ENCODE peak calls at places on chromosomes 11 and 22, in eight cellular contexts. T is psoas muscle, G is heart left ventricle, K is A673, M is K562, A is Peyer's patch, W is cardiac muscle cell, V is transverse colon. N is an unnamed sample. For H3K4me1, the result is how much of the 10 kb centered on the place peaks cover.

GRCh38 chr22:24157783-24158170 is 23.5 kb upstream of the SUSD2 start:
- DNase-seq in T (no peak), G (no peak), K (peak), M (no peak), A (no peak), W (no peak), V (no peak), N (no peak)

GRCh38 chr22:46064966-46065666 is 85.2 kb upstream of the PPARA start:
- DNase-seq in T (no peak), G (peak), K (no peak), M (no peak), A (peak), W (no peak), V (peak), N (no peak)

GRCh38 chr11:48064306-48064705 is 83.9 kb downstream of the PTPRJ start:
- DNase-seq in T (no peak), G (no peak), K (no peak), M (no peak), A (no peak), W (peak), V (no peak), N (no peak)

GRCh38 chr22:29302681-29303465 is 3.6 kb upstream of the GAS2L1 start:
- DNase-seq in T (no peak), G (no peak), K (no peak), M (no peak), A (peak), W (peak), V (no peak), N (no peak)

GRCh38 chr11:37712246-37712645 is 1114.2 kb upstream of the RAG2 start:
- DNase-seq in T (no peak), G (no peak), K (peak), M (no peak), A (no peak), W (peak), V (no peak), N (peak)

GRCh38 chr11:19332476-19332875 is 91.7 kb upstream of the E2F8 start:
- DNase-seq in T (no peak), G (no peak), K (no peak), M (no peak), A (no peak), W (no peak), V (no peak), N (no peak)

GRCh38 chr22:26416670-26417270 is 12.3 kb upstream of the ASPHD2 start:
- DNase-seq in T (peak), G (no peak), K (peak), M (no peak), A (no peak), W (peak), V (no peak), N (no peak)

GRCh38 chr11:15159085-15159484 is 44.4 kb downstream of the INSC start:
- DNase-seq in T (no peak), G (no peak), K (peak), M (peak), A (no peak), W (peak), V (no peak), N (no peak)

GRCh38 chr11:86228967-86229330 is 15.6 kb upstream of the EED start:
- DNase-seq in T (no peak), G (no peak), K (no peak), M (no peak), A (no peak), W (no peak), V (no peak), N (no peak)

GRCh38 chr22:44592466-44593180 is 94.6 kb upstream of the RTL6 start:
- DNase-seq in T (no peak), G (no peak), K (peak), M (no peak), A (no peak), W (no peak), V (no peak), N (no peak)

GRCh38 chr11:117826832-117827231 is 2.3 kb upstream of the FXYD2 start:
- DNase-seq in T (no peak), G (no peak), K (no peak), M (no peak), A (peak), W (no peak), V (no peak), N (no peak)

GRCh38 chr11:117827521-117828511 is 3.3 kb upstream of the FXYD2 start:
- DNase-seq in T (no peak), G (peak), K (no peak), M (no peak), A (peak), W (no peak), V (peak), N (no peak)

GRCh38 chr11:117825538-117826359 is 1.2 kb upstream of the FXYD2 start:
- DNase-seq in T (no peak), G (peak), K (no peak), M (no peak), A (peak), W (no peak), V (peak), N (no peak)

GRCh38 chr11:117824571-117825537 is at the start of gene FXYD2:
- DNase-seq in T (peak), G (peak), K (no peak), M (no peak), A (peak), W (peak), V (peak), N (no peak)

DNA sequence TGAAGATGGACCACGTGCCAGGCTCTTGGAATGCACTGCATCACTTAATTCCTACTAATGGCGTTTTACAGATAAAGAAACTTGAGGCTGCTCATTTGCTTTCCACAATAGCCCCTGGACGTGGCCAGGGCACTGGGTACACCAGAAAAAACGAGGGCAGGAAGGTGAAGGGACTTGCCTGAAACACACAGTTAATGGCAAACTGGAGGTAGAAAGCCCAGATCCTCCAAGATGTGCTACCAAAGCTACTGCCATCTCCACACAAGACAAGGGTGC is 1.8 kb upstream of the FXYD2 start:
- DNase-seq in T (no peak), G (no peak), K (no peak), M (no peak), A (peak), W (no peak), V (no peak), N (no peak)
- H3K4me1 ChIP-seq in T (under half), G (under half), K (under half), M (under half), A (under half), W (under half), V (under half), N (under half)

DNA sequence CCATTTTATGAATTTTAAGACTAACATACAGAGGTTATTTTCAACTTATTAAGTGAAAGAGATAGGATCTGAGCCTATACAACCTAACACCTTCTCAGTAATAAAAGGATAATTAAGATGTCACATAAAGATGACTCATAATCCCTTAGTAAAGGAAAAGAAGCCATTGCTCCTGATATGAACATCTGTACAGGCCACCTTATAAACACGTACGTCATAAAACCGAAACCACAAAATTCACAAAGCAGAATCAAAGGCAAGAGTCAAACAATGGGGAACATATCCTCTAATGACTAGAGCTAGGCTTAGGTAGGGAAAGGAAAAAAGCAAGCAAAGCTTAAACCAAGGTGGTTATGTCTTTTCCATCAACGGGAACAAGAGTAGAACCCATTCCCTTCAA is 103.5 kb downstream of the KCNA4 start:
- DNase-seq in T (no peak), G (no peak), K (no peak), M (no peak), A (no peak), W (no peak), V (no peak), N (no peak)
- TF ChIP-seq CTCF in T (no peak), G (no peak), K (no peak), M (no peak), A (no peak), W (no peak), V (no peak), N (no peak)

DNA sequence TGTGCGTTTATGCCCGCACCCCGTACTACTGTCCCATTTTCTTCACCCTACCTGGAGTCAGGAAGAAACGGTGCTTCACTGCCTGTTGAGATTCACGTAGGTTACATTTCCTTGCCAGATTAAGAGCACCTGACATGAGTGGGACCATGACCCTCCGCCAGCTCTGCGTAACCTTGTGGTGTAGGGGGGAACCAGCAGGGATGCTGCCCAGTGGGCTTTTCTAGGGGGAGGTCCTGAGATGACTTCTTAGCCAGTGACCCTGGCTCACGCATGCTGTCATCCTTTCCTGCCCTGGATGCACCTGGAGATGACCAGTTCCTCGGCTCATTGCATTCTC is 967 bp upstream of the ARVCF start:
- DNase-seq in T (no peak), G (no peak), K (no peak), M (no peak), A (no peak), W (no peak), V (no peak), N (no peak)
- H3K4me3 ChIP-seq in T (peak), G (no peak), K (no peak), M (peak), A (no peak), W (peak), V (peak), N (no peak)

GRCh38 chr11:114095899-114096298 is 36.4 kb downstream of the ZBTB16 start:
- DNase-seq in T (no peak), G (no peak), K (peak), M (no peak), A (no peak), W (no peak), V (no peak), N (no peak)
- H3K4me1 ChIP-seq in T (half or more), G (under half), K (under half), M (under half), A (under half), W (under half), V (under half), N (under half)

N was measured in BE2C.